ENCODE peak calls at places on chromosomes 13 and 19, in seven cellular contexts. U is mesenchymal stem cell, Z is H9, P is neuronal stem cell, Y is H1, B is IMR-90, R is trophoblast cell. S is an unnamed sample.
A peak's percentile ranks its signal among the peaks of the same experiment; 100 is the strongest.

GRCh38 chr19:52880895-52881389 is 16.5 kb downstream of the ZNF320 start:
- DNase-seq in U (no peak), Z (no peak), P (no peak), Y (no peak), B (no peak), R (no peak), S (no peak)

GRCh38 chr13:23969672-23970071 is 72.4 kb upstream of the C1QTNF9B start:
- DNase-seq in U (peak; percentile 66), Z (no peak), P (no peak), Y (no peak), B (peak; percentile 56), R (peak; percentile 85), S (peak; percentile 16)

GRCh38 chr13:33140161-33140560 is 123.9 kb downstream of the KL start:
- DNase-seq in U (no peak), Z (no peak), P (no peak), Y (no peak), B (peak; percentile 35), R (no peak), S (no peak)

GRCh38 chr19:43527860-43528622 is 1.0 kb upstream of the ETHE1 start:
- DNase-seq in U (peak; percentile 37), Z (no peak), P (no peak), Y (no peak), B (no peak), R (no peak), S (no peak)

GRCh38 chr19:33273881-33274662 is 28.3 kb downstream of the CEBPA start:
- DNase-seq in U (peak; percentile 52), Z (no peak), P (no peak), Y (no peak), B (peak; percentile 84), R (no peak), S (no peak)

GRCh38 chr13:22498006-22498405 is 682.8 kb upstream of the SGCG start:
- DNase-seq in U (no peak), Z (no peak), P (no peak), Y (no peak), B (no peak), R (no peak), S (no peak)

GRCh38 chr19:39474139-39474620 is 6.5 kb upstream of the TIMM50 start:
- DNase-seq in U (peak; percentile 57), Z (peak; percentile 84), P (peak; percentile 45), Y (no peak), B (peak; percentile 22), R (peak; percentile 26), S (peak; percentile 78)

GRCh38 chr19:55369651-55370304 is 485 bp downstream of the IL11 start:
- DNase-seq in U (peak; percentile 85), Z (peak; percentile 91), P (peak; percentile 63), Y (no peak), B (peak; percentile 76), R (no peak), S (peak; percentile 92)

GRCh38 chr13:51907040-51907732 is 45.4 kb downstream of the CCDC70 start:
- DNase-seq in U (no peak), Z (peak; percentile 10), P (no peak), Y (no peak), B (no peak), R (no peak), S (no peak)

GRCh38 chr13:33446821-33447481 is 161.4 kb upstream of the STARD13 start:
- DNase-seq in U (no peak), Z (no peak), P (no peak), Y (no peak), B (no peak), R (peak; percentile 92), S (no peak)

GRCh38 chr13:39363393-39363792 is 239.6 kb downstream of the LHFPL6 start:
- DNase-seq in U (peak; percentile 33), Z (no peak), P (no peak), Y (no peak), B (no peak), R (no peak), S (no peak)

GRCh38 chr13:92967923-92968322 is 258.7 kb upstream of the GPC6 start:
- DNase-seq in U (no peak), Z (no peak), P (no peak), Y (no peak), B (peak; percentile 16), R (no peak), S (peak; percentile 8)

GRCh38 chr13:110266431-110266809 is 40.5 kb downstream of the COL4A1 start:
- DNase-seq in U (no peak), Z (no peak), P (no peak), Y (no peak), B (no peak), R (no peak), S (no peak)
- H3K18ac ChIP-seq in U (no peak overlapping the region), Z (no peak overlapping the region), P (no peak overlapping the region), Y (peak overlapping the region; percentile 9), B (no peak overlapping the region), R (no peak overlapping the region), S (no peak overlapping the region)

GRCh38 chr13:98207411-98207810 is 30.3 kb upstream of the RNF113B start:
- DNase-seq in U (peak; percentile 71), Z (no peak), P (no peak), Y (no peak), B (peak; percentile 55), R (no peak), S (no peak)
- H4K8ac ChIP-seq in U (peak overlapping the region; percentile 90), Z (no peak overlapping the region), P (no peak overlapping the region), Y (no peak overlapping the region), B (peak overlapping the region; percentile 96), R (no peak overlapping the region), S (no peak overlapping the region)

GRCh38 chr19:44948763-44949374 is 3.0 kb downstream of the APOC2 start:
- DNase-seq in U (no peak), Z (no peak), P (no peak), Y (no peak), B (no peak), R (no peak), S (no peak)
- H3K18ac ChIP-seq in U (no peak overlapping the region), Z (no peak overlapping the region), P (no peak overlapping the region), Y (no peak overlapping the region), B (no peak overlapping the region), R (no peak overlapping the region), S (no peak overlapping the region)

GRCh38 chr19:50785329-50785922 is 4.8 kb upstream of the ACP4 start:
- DNase-seq in U (no peak), Z (no peak), P (no peak), Y (no peak), B (no peak), R (no peak), S (no peak)
- H4K8ac ChIP-seq in U (no peak overlapping the region), Z (no peak overlapping the region), P (no peak overlapping the region), Y (no peak overlapping the region), B (no peak overlapping the region), R (no peak overlapping the region), S (no peak overlapping the region)

GRCh38 chr13:112905619-112905989 is 63.4 kb upstream of the MCF2L start:
- DNase-seq in U (no peak), Z (no peak), P (no peak), Y (no peak), B (no peak), R (no peak), S (no peak)

GRCh38 chr13:112905990-112906641 is 62.9 kb upstream of the MCF2L start:
- DNase-seq in U (no peak), Z (peak; percentile 93), P (peak; percentile 41), Y (peak; percentile 59), B (no peak), R (no peak), S (peak; percentile 79)

GRCh38 chr13:112904436-112904960 is 64.5 kb upstream of the MCF2L start:
- DNase-seq in U (no peak), Z (no peak), P (no peak), Y (no peak), B (no peak), R (no peak), S (no peak)

GRCh38 chr13:112903606-112904195 is 65.3 kb upstream of the MCF2L start:
- DNase-seq in U (no peak), Z (peak; percentile 25), P (no peak), Y (no peak), B (no peak), R (no peak), S (no peak)

GRCh38 chr13:112905086-112905485 is 63.9 kb upstream of the MCF2L start:
- DNase-seq in U (no peak), Z (peak; percentile 61), P (no peak), Y (no peak), B (no peak), R (no peak), S (no peak)
- H3K18ac ChIP-seq in U (no peak overlapping the region), Z (no peak overlapping the region), P (no peak overlapping the region), Y (no peak overlapping the region), B (no peak overlapping the region), R (no peak overlapping the region), S (no peak overlapping the region)

GRCh38 chr19:14066139-14066538 is 4.3 kb upstream of the PALM3 start:
- DNase-seq in U (no peak), Z (no peak), P (no peak), Y (no peak), B (no peak), R (no peak), S (no peak)
- H4K8ac ChIP-seq in U (no peak overlapping the region), Z (no peak overlapping the region), P (no peak overlapping the region), Y (no peak overlapping the region), B (no peak overlapping the region), R (no peak overlapping the region), S (no peak overlapping the region)

S was measured in mesendoderm.